ENCODE peak calls at places on chromosomes 12 and 14, in nine cellular contexts. One of them, this sample, is unnamed.

GRCh38 chr12:112001555-112001954 is 11.4 kb downstream of the TMEM116 start:
- DNase-seq in IMR-90: peak
- DNase-seq in aorta: no peak
- DNase-seq in substantia nigra: no peak
- DNase-seq in endothelial cell of umbilical vein: peak
- DNase-seq in RWPE1: no peak
- DNase-seq in Peyer's patch: no peak
- DNase-seq in sigmoid colon: no peak
- DNase-seq in heart right ventricle: no peak
- DNase-seq in this sample: no peak

GRCh38 chr12:105267711-105268110 is 31.7 kb upstream of the APPL2 start:
- DNase-seq in IMR-90: peak
- DNase-seq in aorta: no peak
- DNase-seq in substantia nigra: no peak
- DNase-seq in endothelial cell of umbilical vein: no peak
- DNase-seq in RWPE1: no peak
- DNase-seq in Peyer's patch: no peak
- DNase-seq in sigmoid colon: no peak
- DNase-seq in heart right ventricle: no peak
- DNase-seq in this sample: no peak

GRCh38 chr14:69010632-69011031 is 31.5 kb upstream of the ACTN1 start:
- DNase-seq in IMR-90: no peak
- DNase-seq in aorta: no peak
- DNase-seq in substantia nigra: no peak
- DNase-seq in endothelial cell of umbilical vein: no peak
- DNase-seq in RWPE1: no peak
- DNase-seq in Peyer's patch: no peak
- DNase-seq in sigmoid colon: no peak
- DNase-seq in heart right ventricle: no peak
- DNase-seq in this sample: no peak

GRCh38 chr12:10097521-10097920 is 1.3 kb downstream of the CLEC1A start:
- DNase-seq in IMR-90: no peak
- DNase-seq in aorta: no peak
- DNase-seq in substantia nigra: no peak
- DNase-seq in endothelial cell of umbilical vein: peak
- DNase-seq in RWPE1: no peak
- DNase-seq in Peyer's patch: no peak
- DNase-seq in sigmoid colon: no peak
- DNase-seq in heart right ventricle: no peak
- DNase-seq in this sample: no peak

GRCh38 chr14:37598085-37598972 is 2.9 kb downstream of the TTC6 start:
- DNase-seq in IMR-90: no peak
- DNase-seq in aorta: peak
- DNase-seq in substantia nigra: no peak
- DNase-seq in endothelial cell of umbilical vein: no peak
- DNase-seq in RWPE1: no peak
- DNase-seq in Peyer's patch: no peak
- DNase-seq in sigmoid colon: no peak
- DNase-seq in heart right ventricle: no peak
- DNase-seq in this sample: no peak

GRCh38 chr12:89661706-89662330 is 46.8 kb downstream of the ATP2B1 start:
- DNase-seq in IMR-90: no peak
- DNase-seq in aorta: no peak
- DNase-seq in substantia nigra: no peak
- DNase-seq in endothelial cell of umbilical vein: no peak
- DNase-seq in RWPE1: no peak
- DNase-seq in Peyer's patch: no peak
- DNase-seq in sigmoid colon: no peak
- DNase-seq in heart right ventricle: no peak
- DNase-seq in this sample: no peak

GRCh38 chr12:103779410-103780092 is 61.5 kb downstream of the NT5DC3 start:
- DNase-seq in IMR-90: peak
- DNase-seq in aorta: no peak
- DNase-seq in substantia nigra: no peak
- DNase-seq in endothelial cell of umbilical vein: no peak
- DNase-seq in RWPE1: no peak
- DNase-seq in Peyer's patch: no peak
- DNase-seq in sigmoid colon: peak
- DNase-seq in heart right ventricle: no peak
- DNase-seq in this sample: no peak

GRCh38 chr14:34797747-34798583 is 77.2 kb downstream of the BAZ1A start:
- DNase-seq in IMR-90: no peak
- DNase-seq in aorta: no peak
- DNase-seq in substantia nigra: no peak
- DNase-seq in endothelial cell of umbilical vein: no peak
- DNase-seq in RWPE1: no peak
- DNase-seq in Peyer's patch: no peak
- DNase-seq in sigmoid colon: no peak
- DNase-seq in heart right ventricle: no peak
- DNase-seq in this sample: no peak

GRCh38 chr12:31629756-31630732 is 29.4 kb upstream of the ETFBKMT start:
- DNase-seq in IMR-90: peak
- DNase-seq in aorta: no peak
- DNase-seq in substantia nigra: no peak
- DNase-seq in endothelial cell of umbilical vein: peak
- DNase-seq in RWPE1: no peak
- DNase-seq in Peyer's patch: no peak
- DNase-seq in sigmoid colon: no peak
- DNase-seq in heart right ventricle: peak
- DNase-seq in this sample: no peak

GRCh38 chr14:104295681-104296387 is 157.4 kb downstream of the KIF26A start:
- DNase-seq in IMR-90: no peak
- DNase-seq in aorta: peak
- DNase-seq in substantia nigra: no peak
- DNase-seq in endothelial cell of umbilical vein: no peak
- DNase-seq in RWPE1: no peak
- DNase-seq in Peyer's patch: no peak
- DNase-seq in sigmoid colon: peak
- DNase-seq in heart right ventricle: peak
- DNase-seq in this sample: no peak

GRCh38 chr12:46369095-46369473 is 3.5 kb downstream of the SLC38A2 start:
- DNase-seq in IMR-90: no peak
- DNase-seq in aorta: no peak
- DNase-seq in substantia nigra: no peak
- DNase-seq in endothelial cell of umbilical vein: no peak
- DNase-seq in RWPE1: no peak
- DNase-seq in Peyer's patch: no peak
- DNase-seq in sigmoid colon: no peak
- DNase-seq in heart right ventricle: no peak
- DNase-seq in this sample: no peak
- H3K27ac ChIP-seq in IMR-90: peak
- H3K27ac ChIP-seq in aorta: no peak
- H3K27ac ChIP-seq in substantia nigra: no peak
- H3K27ac ChIP-seq in endothelial cell of umbilical vein: peak
- H3K27ac ChIP-seq in RWPE1: no peak
- H3K27ac ChIP-seq in Peyer's patch: peak
- H3K27ac ChIP-seq in sigmoid colon: peak
- H3K27ac ChIP-seq in heart right ventricle: peak
- H3K27ac ChIP-seq in this sample: no peak

GRCh38 chr14:76937181-76938091 is 91.1 kb downstream of the IRF2BPL start:
- DNase-seq in IMR-90: peak
- DNase-seq in aorta: peak
- DNase-seq in substantia nigra: no peak
- DNase-seq in endothelial cell of umbilical vein: peak
- DNase-seq in RWPE1: peak
- DNase-seq in Peyer's patch: no peak
- DNase-seq in sigmoid colon: no peak
- DNase-seq in heart right ventricle: peak
- DNase-seq in this sample: no peak
- H3K27ac ChIP-seq in IMR-90: peak
- H3K27ac ChIP-seq in aorta: no peak
- H3K27ac ChIP-seq in substantia nigra: no peak
- H3K27ac ChIP-seq in endothelial cell of umbilical vein: no peak
- H3K27ac ChIP-seq in RWPE1: peak
- H3K27ac ChIP-seq in Peyer's patch: peak
- H3K27ac ChIP-seq in sigmoid colon: peak
- H3K27ac ChIP-seq in heart right ventricle: peak
- H3K27ac ChIP-seq in this sample: no peak

GRCh38 chr12:22728989-22729388 is 104.0 kb downstream of the ETNK1 start:
- DNase-seq in IMR-90: no peak
- DNase-seq in aorta: no peak
- DNase-seq in substantia nigra: no peak
- DNase-seq in endothelial cell of umbilical vein: no peak
- DNase-seq in RWPE1: no peak
- DNase-seq in Peyer's patch: no peak
- DNase-seq in sigmoid colon: no peak
- DNase-seq in heart right ventricle: no peak
- DNase-seq in this sample: no peak
- H3K27ac ChIP-seq in IMR-90: no peak
- H3K27ac ChIP-seq in aorta: peak
- H3K27ac ChIP-seq in substantia nigra: no peak
- H3K27ac ChIP-seq in endothelial cell of umbilical vein: no peak
- H3K27ac ChIP-seq in RWPE1: no peak
- H3K27ac ChIP-seq in Peyer's patch: no peak
- H3K27ac ChIP-seq in sigmoid colon: no peak
- H3K27ac ChIP-seq in heart right ventricle: no peak
- H3K27ac ChIP-seq in this sample: no peak

GRCh38 chr12:121015825-121016766 is at the start of gene C12orf43:
- DNase-seq in IMR-90: peak
- DNase-seq in aorta: peak
- DNase-seq in substantia nigra: peak
- DNase-seq in endothelial cell of umbilical vein: peak
- DNase-seq in RWPE1: peak
- DNase-seq in Peyer's patch: peak
- DNase-seq in sigmoid colon: peak
- DNase-seq in heart right ventricle: peak
- DNase-seq in this sample: peak
- H3K27ac ChIP-seq in IMR-90: peak
- H3K27ac ChIP-seq in aorta: no peak
- H3K27ac ChIP-seq in substantia nigra: peak
- H3K27ac ChIP-seq in endothelial cell of umbilical vein: peak
- H3K27ac ChIP-seq in RWPE1: peak
- H3K27ac ChIP-seq in Peyer's patch: peak
- H3K27ac ChIP-seq in sigmoid colon: peak
- H3K27ac ChIP-seq in heart right ventricle: peak
- H3K27ac ChIP-seq in this sample: peak

DNA sequence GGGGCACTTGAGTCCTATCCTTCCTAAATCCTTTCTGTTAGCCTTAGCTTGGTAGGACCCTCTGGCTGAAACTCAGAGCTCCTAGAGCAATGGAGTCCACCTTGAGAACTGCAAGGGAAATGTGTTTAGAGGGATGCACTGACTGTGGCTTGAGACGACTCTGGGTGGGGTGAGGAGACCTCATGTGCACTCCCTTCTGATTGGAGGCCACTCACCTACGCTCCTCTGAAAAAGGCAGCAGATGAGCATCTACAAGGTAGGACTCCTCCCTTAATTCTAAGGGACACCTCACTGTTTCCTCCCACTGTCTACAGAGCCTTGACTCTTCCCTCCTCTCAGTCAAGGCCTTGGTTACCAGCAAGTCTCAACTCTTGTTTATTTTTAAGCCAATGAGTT is 1.0 kb downstream of the MAP3K12 start:
- DNase-seq in IMR-90: no peak
- DNase-seq in aorta: peak
- DNase-seq in substantia nigra: no peak
- DNase-seq in endothelial cell of umbilical vein: no peak
- DNase-seq in RWPE1: no peak
- DNase-seq in Peyer's patch: no peak
- DNase-seq in sigmoid colon: no peak
- DNase-seq in heart right ventricle: no peak
- DNase-seq in this sample: peak
- H3K27ac ChIP-seq in IMR-90: peak
- H3K27ac ChIP-seq in aorta: no peak
- H3K27ac ChIP-seq in substantia nigra: peak
- H3K27ac ChIP-seq in endothelial cell of umbilical vein: no peak
- H3K27ac ChIP-seq in RWPE1: peak
- H3K27ac ChIP-seq in Peyer's patch: no peak
- H3K27ac ChIP-seq in sigmoid colon: peak
- H3K27ac ChIP-seq in heart right ventricle: no peak
- H3K27ac ChIP-seq in this sample: peak

DNA sequence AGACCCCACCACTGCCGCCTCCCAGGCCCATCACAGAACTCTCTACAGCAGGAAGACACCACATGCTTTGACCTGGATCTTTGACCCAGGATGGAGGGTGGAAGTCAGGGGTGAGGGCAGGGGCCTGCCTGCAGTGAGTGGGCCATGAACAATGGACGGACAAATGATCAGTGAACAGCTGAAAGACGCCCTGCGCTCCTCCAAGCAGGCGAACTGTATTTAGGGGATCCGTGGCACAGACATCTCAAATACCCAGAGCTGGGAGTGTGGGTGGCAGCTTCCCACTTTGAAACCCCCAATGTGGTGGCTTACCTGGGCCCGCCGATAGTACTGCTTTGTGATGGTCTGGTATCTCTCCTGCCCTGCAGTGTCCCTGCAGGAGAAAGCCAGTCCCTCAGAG is 8.7 kb upstream of the GPX2 start:
- DNase-seq in IMR-90: no peak
- DNase-seq in aorta: no peak
- DNase-seq in substantia nigra: no peak
- DNase-seq in endothelial cell of umbilical vein: no peak
- DNase-seq in RWPE1: no peak
- DNase-seq in Peyer's patch: no peak
- DNase-seq in sigmoid colon: no peak
- DNase-seq in heart right ventricle: no peak
- DNase-seq in this sample: no peak
- H3K27ac ChIP-seq in IMR-90: no peak
- H3K27ac ChIP-seq in aorta: no peak
- H3K27ac ChIP-seq in substantia nigra: no peak
- H3K27ac ChIP-seq in endothelial cell of umbilical vein: no peak
- H3K27ac ChIP-seq in RWPE1: no peak
- H3K27ac ChIP-seq in Peyer's patch: no peak
- H3K27ac ChIP-seq in sigmoid colon: no peak
- H3K27ac ChIP-seq in heart right ventricle: peak
- H3K27ac ChIP-seq in this sample: peak

GRCh38 chr14:62015945-62016344 is 253.7 kb downstream of the SNAPC1 start:
- DNase-seq in IMR-90: peak
- DNase-seq in aorta: no peak
- DNase-seq in substantia nigra: no peak
- DNase-seq in endothelial cell of umbilical vein: no peak
- DNase-seq in RWPE1: no peak
- DNase-seq in Peyer's patch: no peak
- DNase-seq in sigmoid colon: no peak
- DNase-seq in heart right ventricle: no peak
- DNase-seq in this sample: no peak
- H3K27ac ChIP-seq in IMR-90: peak
- H3K27ac ChIP-seq in aorta: no peak
- H3K27ac ChIP-seq in substantia nigra: no peak
- H3K27ac ChIP-seq in endothelial cell of umbilical vein: no peak
- H3K27ac ChIP-seq in RWPE1: no peak
- H3K27ac ChIP-seq in Peyer's patch: no peak
- H3K27ac ChIP-seq in sigmoid colon: no peak
- H3K27ac ChIP-seq in heart right ventricle: no peak
- H3K27ac ChIP-seq in this sample: no peak

DNA sequence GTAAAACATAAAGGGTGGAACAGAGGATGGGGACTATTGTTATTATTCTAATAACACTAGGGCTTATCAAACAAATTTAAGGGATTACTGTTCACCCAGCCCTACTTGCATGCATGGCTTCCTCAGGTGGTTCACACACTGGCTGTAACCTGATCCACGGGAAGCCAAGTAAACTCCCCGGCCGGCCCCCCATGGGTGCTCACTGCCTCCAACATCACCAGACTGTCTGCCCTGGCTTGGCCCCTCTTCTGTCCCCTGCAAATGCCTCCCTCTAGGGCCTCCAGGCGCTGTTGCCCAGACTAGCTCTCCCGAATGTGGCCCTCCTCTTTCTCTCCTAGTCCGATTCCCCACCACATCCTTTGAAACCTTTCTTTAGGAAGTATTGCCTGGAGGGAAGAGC is 18.6 kb downstream of the FAIM2 start:
- DNase-seq in IMR-90: no peak
- DNase-seq in aorta: no peak
- DNase-seq in substantia nigra: no peak
- DNase-seq in endothelial cell of umbilical vein: no peak
- DNase-seq in RWPE1: no peak
- DNase-seq in Peyer's patch: no peak
- DNase-seq in sigmoid colon: peak
- DNase-seq in heart right ventricle: no peak
- DNase-seq in this sample: no peak
- H3K27ac ChIP-seq in IMR-90: no peak
- H3K27ac ChIP-seq in aorta: no peak
- H3K27ac ChIP-seq in substantia nigra: no peak
- H3K27ac ChIP-seq in endothelial cell of umbilical vein: no peak
- H3K27ac ChIP-seq in RWPE1: no peak
- H3K27ac ChIP-seq in Peyer's patch: no peak
- H3K27ac ChIP-seq in sigmoid colon: no peak
- H3K27ac ChIP-seq in heart right ventricle: no peak
- H3K27ac ChIP-seq in this sample: no peak